ENCODE peak calls at places on chromosomes 2 and 18, in five cellular contexts. K is IMR-90, O is neuronal stem cell, S is H1, Q is mesendoderm. B is an unnamed sample.

GRCh38 chr18:42436366-42436765 is 481.3 kb downstream of the PIK3C3 start:
- DNase-seq in S (no peak), K (no peak), O (no peak), Q (no peak), B (no peak)

GRCh38 chr18:78722391-78722790 is 257.2 kb upstream of the SALL3 start:
- DNase-seq in K (no peak), Q (no peak), O (no peak), S (no peak), B (no peak)

GRCh38 chr18:24989760-24990547 is 362.0 kb downstream of the ZNF521 start:
- DNase-seq in O (no peak), S (no peak), K (no peak), Q (peak), B (no peak)

GRCh38 chr18:48723016-48723415 is 184.2 kb downstream of the CTIF start:
- DNase-seq in Q (no peak), O (no peak), K (no peak), S (no peak), B (no peak)

GRCh38 chr2:63270717-63271116 is 220.1 kb downstream of the OTX1 start:
- DNase-seq in O (no peak), Q (no peak), K (no peak), S (no peak), B (no peak)

GRCh38 chr2:95158891-95159619 is 593 bp downstream of the ZNF514 start:
- DNase-seq in S (peak), O (peak), K (peak), Q (peak), B (peak)

GRCh38 chr2:148259674-148260073 is 238.8 kb downstream of the MBD5 start:
- DNase-seq in S (no peak), K (peak), Q (peak), O (no peak), B (no peak)

GRCh38 chr18:22470511-22471181 is 52.9 kb upstream of the CTAGE1 start:
- DNase-seq in O (no peak), S (no peak), K (peak), Q (no peak), B (peak)

GRCh38 chr2:229511524-229511923 is 202.8 kb downstream of the DNER start:
- DNase-seq in K (no peak), O (no peak), S (no peak), Q (no peak), B (no peak)

GRCh38 chr18:57241869-57242268 is 95.0 kb downstream of the BOD1L2 start:
- DNase-seq in Q (peak), K (no peak), S (no peak), O (no peak), B (no peak)

GRCh38 chr18:57437782-57438668 is 2.9 kb downstream of the ONECUT2 start:
- DNase-seq in O (peak), Q (peak), S (peak), K (peak), B (no peak)

GRCh38 chr2:102660070-102660469 is 40.7 kb downstream of the SLC9A2 start:
- DNase-seq in O (no peak), S (no peak), K (no peak), Q (no peak), B (no peak)

GRCh38 chr2:1705557-1706076 is 38.7 kb downstream of the PXDN start:
- DNase-seq in O (no peak), K (no peak), S (no peak), Q (no peak), B (no peak)

GRCh38 chr2:53437371-53437770 is 330.2 kb upstream of the CHAC2 start:
- DNase-seq in Q (no peak), O (peak), S (no peak), K (peak), B (peak)

GRCh38 chr2:12728221-12728777 is 11.6 kb downstream of the TRIB2 start:
- DNase-seq in K (no peak), O (no peak), S (no peak), Q (no peak), B (no peak)

GRCh38 chr2:105517814-105518705 is 119.2 kb upstream of the FHL2 start:
- DNase-seq in Q (no peak), S (no peak), O (no peak), K (no peak), B (peak)

GRCh38 chr18:77062518-77063003 is 70.0 kb downstream of the MBP start:
- DNase-seq in O (no peak), Q (peak), K (peak), S (no peak), B (no peak)

GRCh38 chr2:236676131-236676873 is 106.7 kb downstream of the ACKR3 start:
- DNase-seq in S (no peak), Q (no peak), O (no peak), K (no peak), B (no peak)

GRCh38 chr2:17043173-17043572 is 377.5 kb upstream of the CYRIA start:
- DNase-seq in S (no peak), K (peak), O (no peak), Q (no peak), B (peak)

GRCh38 chr2:51511002-51511401 is 479.1 kb upstream of the NRXN1 start:
- DNase-seq in S (no peak), Q (no peak), K (no peak), O (no peak), B (no peak)

GRCh38 chr18:58761241-58761969 is 90.1 kb downstream of the MALT1 start:
- DNase-seq in S (peak), K (peak), Q (no peak), O (no peak), B (peak)

GRCh38 chr2:235595420-235596010 is 101.7 kb downstream of the AGAP1 start:
- DNase-seq in K (peak), Q (peak), S (peak), O (peak), B (peak)

GRCh38 chr2:235594964-235595363 is 101.1 kb downstream of the AGAP1 start:
- DNase-seq in K (no peak), S (no peak), O (no peak), Q (no peak), B (no peak)

GRCh38 chr2:235591921-235592320 is 98.1 kb downstream of the AGAP1 start:
- DNase-seq in S (no peak), Q (no peak), O (no peak), K (peak), B (no peak)

GRCh38 chr2:235592430-235592829 is 98.6 kb downstream of the AGAP1 start:
- DNase-seq in Q (no peak), K (no peak), S (no peak), O (no peak), B (no peak)

DNA sequence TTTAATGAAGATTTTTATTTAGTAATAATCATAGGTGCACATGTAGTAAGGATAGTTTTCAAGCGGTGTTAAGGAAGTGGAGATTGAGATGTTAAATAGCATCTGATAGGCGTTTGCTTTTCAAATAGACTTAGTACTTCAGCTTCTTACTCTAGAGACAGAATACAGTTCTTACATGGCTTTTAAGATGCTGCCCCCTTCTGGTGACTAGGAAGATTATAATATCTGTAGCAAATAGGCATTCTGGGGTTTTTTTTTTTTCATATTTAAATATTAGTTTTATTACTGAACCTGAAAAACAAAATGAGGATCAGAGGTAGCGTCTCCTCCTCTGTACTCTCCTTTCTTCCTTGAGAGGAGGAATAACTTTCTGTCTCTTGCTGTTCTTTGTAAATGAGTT is 100.2 kb downstream of the AGAP1 start:
- DNase-seq in S (no peak), O (no peak), K (peak), Q (peak), B (peak)
- H3K4me3 ChIP-seq in S (no peak), O (no peak), K (no peak), Q (no peak), B (no peak)

GRCh38 chr2:42975358-42975717 is 183.0 kb upstream of the HAAO start:
- DNase-seq in Q (no peak), O (peak), S (no peak), K (no peak), B (no peak)

GRCh38 chr2:42974303-42974696 is 181.9 kb upstream of the HAAO start:
- DNase-seq in S (no peak), K (no peak), Q (no peak), O (no peak), B (no peak)

GRCh38 chr2:42976400-42976799 is 184.0 kb upstream of the HAAO start:
- DNase-seq in K (no peak), O (no peak), Q (no peak), S (no peak), B (no peak)

GRCh38 chr2:42973771-42974170 is 181.4 kb upstream of the HAAO start:
- DNase-seq in K (no peak), S (no peak), O (no peak), Q (no peak), B (peak)

DNA sequence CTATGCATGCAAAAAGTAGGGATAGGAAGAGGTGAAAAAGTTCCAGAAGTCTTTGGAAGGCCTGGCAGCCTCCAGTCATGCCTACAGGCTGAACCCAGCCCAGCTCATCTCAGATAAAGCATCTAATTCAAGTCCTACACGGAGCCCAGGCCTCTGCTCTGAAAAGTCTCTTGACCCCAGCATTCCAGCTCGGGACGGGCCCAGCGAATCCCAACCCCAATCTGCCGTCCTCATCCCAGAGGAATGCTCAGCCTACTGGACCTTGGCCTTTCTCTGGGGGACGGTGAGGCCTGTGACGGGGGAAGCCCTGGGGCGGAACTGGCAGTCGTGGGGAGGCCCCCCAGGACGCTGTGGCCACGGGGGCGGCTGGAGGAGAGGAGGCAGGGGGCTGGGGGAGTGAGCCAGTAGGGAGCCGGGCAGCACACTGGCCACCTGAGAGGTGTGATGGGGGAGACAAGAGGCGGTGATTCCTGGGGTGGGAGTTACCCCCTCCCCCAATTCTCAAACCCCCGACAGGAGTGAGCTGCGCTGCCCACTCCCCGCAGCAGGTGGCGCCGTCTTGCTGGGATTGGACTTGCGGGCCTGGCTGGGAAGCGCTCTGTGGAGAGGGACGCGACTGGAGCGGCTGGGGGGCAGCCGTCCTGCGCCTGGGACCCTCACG is 182.4 kb upstream of the HAAO start:
- DNase-seq in O (peak), S (peak), Q (peak), K (peak), B (peak)
- H2BK5ac ChIP-seq in O (peak), S (peak), Q (no peak), K (peak), B (peak)

GRCh38 chr2:196987298-196987653 is 60.8 kb upstream of the PGAP1 start:
- DNase-seq in K (peak), O (no peak), Q (no peak), S (no peak), B (no peak)
- H3K4me3 ChIP-seq in K (no peak), O (no peak), Q (no peak), S (no peak), B (no peak)

DNA sequence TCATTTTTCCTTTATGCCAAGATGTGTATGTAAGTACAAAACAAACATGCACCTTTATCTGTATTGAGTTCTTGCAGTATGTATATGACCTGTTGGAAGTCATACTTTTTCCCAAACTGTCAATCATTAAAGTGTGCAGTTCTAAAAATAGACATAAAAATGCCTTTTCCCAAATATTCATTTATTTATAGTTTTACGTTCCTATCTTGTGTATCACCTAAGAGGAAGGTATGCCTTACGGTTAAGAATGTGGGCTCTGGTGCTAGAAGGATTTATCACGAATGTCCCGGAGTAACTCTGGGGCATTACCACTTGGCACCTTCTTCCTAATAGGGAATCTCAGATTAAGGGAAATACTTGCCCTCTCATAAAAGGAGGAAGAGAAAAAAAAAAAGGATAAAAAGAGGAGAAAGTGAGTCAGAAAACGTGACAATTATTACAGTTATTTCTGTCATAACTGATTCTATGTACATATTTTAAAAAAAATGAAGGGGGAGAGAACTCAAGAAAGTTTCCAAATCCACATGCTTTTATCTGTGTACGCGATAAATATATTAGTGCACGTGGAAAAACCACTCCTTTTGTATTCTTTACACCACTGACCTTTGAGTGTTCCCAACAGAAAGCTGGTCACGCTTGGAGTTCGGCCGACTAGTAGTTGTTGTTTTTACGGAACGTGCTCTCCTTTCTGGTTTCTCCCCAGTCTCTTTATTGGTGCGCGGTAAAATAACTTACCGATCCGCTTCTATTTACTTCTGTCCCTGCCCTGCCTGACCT is 727 bp downstream of the MCEE start:
- DNase-seq in Q (peak), O (no peak), S (no peak), K (peak), B (peak)
- H2BK5ac ChIP-seq in Q (peak), O (peak), S (peak), K (peak), B (no peak)

GRCh38 chr2:55225481-55226020 is 6.5 kb downstream of the CLHC1 start:
- DNase-seq in O (no peak), K (no peak), Q (peak), S (no peak), B (no peak)

GRCh38 chr2:55229221-55229620 is 2.9 kb downstream of the CLHC1 start:
- DNase-seq in O (no peak), K (no peak), Q (peak), S (no peak), B (no peak)

GRCh38 chr2:55224761-55225261 is 7.3 kb downstream of the CLHC1 start:
- DNase-seq in Q (peak), S (no peak), O (no peak), K (no peak), B (no peak)

GRCh38 chr2:55230551-55230950 is 1.5 kb downstream of the CLHC1 start:
- DNase-seq in Q (no peak), K (no peak), S (no peak), O (no peak), B (no peak)

GRCh38 chr2:55228224-55228563 is 3.9 kb downstream of the CLHC1 start:
- DNase-seq in Q (no peak), S (no peak), K (no peak), O (no peak), B (no peak)
- H3K4me3 ChIP-seq in Q (no peak), S (no peak), K (no peak), O (no peak), B (no peak)